ENCODE peak calls at places on chromosomes 6 and 20, in eight cellular contexts. M, Z, U, Y, D, R, A and Q are unnamed samples.
A peak's percentile ranks its signal among the peaks of the same experiment; 100 is the strongest.

GRCh38 chr20:50834599-50835005 is 39.7 kb downstream of the BCAS4 start:
- DNase-seq in M (no peak), Z (no peak), U (no peak), Y (no peak), D (no peak), R (no peak), A (no peak), Q (no peak)

GRCh38 chr6:19616022-19616421 is 221.1 kb upstream of the ID4 start:
- DNase-seq in M (no peak), Z (no peak), U (no peak), Y (no peak), D (no peak), R (no peak), A (no peak), Q (no peak)

GRCh38 chr20:63680427-63680826 is 16.0 kb upstream of the TNFRSF6B start:
- DNase-seq in M (no peak), Z (no peak), U (no peak), Y (no peak), D (no peak), R (no peak), A (no peak), Q (no peak)

GRCh38 chr6:10406556-10406955 is 8.3 kb downstream of the TFAP2A start:
- DNase-seq in M (no peak), Z (no peak), U (no peak), Y (no peak), D (no peak), R (no peak), A (no peak), Q (no peak)

GRCh38 chr20:51712501-51713212 is 55.5 kb downstream of the ATP9A start:
- DNase-seq in M (no peak), Z (peak; percentile 35), U (no peak), Y (no peak), D (no peak), R (no peak), A (no peak), Q (no peak)

GRCh38 chr6:63582579-63583231 is 10.4 kb downstream of the LOC128125822 start:
- DNase-seq in M (no peak), Z (no peak), U (no peak), Y (no peak), D (no peak), R (no peak), A (no peak), Q (no peak)

GRCh38 chr20:15895126-15895525 is 678.1 kb downstream of the KIF16B start:
- DNase-seq in M (no peak), Z (no peak), U (no peak), Y (no peak), D (no peak), R (no peak), A (no peak), Q (no peak)

GRCh38 chr6:157143171-157143884 is 180.0 kb downstream of the TMEM242 start:
- DNase-seq in M (no peak), Z (peak; percentile 82), U (no peak), Y (no peak), D (no peak), R (no peak), A (no peak), Q (no peak)

GRCh38 chr20:32232487-32232886 is 24.8 kb downstream of the POFUT1 start:
- DNase-seq in M (no peak), Z (no peak), U (no peak), Y (no peak), D (no peak), R (no peak), A (no peak), Q (no peak)

GRCh38 chr6:50135968-50136367 is 86.2 kb upstream of the DEFB112 start:
- DNase-seq in M (no peak), Z (no peak), U (no peak), Y (no peak), D (no peak), R (no peak), A (no peak), Q (no peak)

GRCh38 chr6:145842693-145843546 is 28.3 kb upstream of the FBXO30 start:
- DNase-seq in M (no peak), Z (peak; percentile 6), U (no peak), Y (no peak), D (no peak), R (no peak), A (no peak), Q (no peak)

GRCh38 chr20:2521369-2522305 is 12.9 kb upstream of the ZNF343 start:
- DNase-seq in M (no peak), Z (peak; percentile 49), U (peak; percentile 41), Y (no peak), D (peak; percentile 72), R (no peak), A (no peak), Q (peak; percentile 42)

GRCh38 chr6:82333781-82334180 is 29.8 kb upstream of the TPBG start:
- DNase-seq in M (no peak), Z (no peak), U (no peak), Y (no peak), D (no peak), R (no peak), A (no peak), Q (no peak)
- TF ChIP-seq POLR2AphosphoS5 in M (no peak), Z (no peak), U (no peak), Y (no peak), D (no peak), R (no peak), A (no peak), Q (no peak)

DNA sequence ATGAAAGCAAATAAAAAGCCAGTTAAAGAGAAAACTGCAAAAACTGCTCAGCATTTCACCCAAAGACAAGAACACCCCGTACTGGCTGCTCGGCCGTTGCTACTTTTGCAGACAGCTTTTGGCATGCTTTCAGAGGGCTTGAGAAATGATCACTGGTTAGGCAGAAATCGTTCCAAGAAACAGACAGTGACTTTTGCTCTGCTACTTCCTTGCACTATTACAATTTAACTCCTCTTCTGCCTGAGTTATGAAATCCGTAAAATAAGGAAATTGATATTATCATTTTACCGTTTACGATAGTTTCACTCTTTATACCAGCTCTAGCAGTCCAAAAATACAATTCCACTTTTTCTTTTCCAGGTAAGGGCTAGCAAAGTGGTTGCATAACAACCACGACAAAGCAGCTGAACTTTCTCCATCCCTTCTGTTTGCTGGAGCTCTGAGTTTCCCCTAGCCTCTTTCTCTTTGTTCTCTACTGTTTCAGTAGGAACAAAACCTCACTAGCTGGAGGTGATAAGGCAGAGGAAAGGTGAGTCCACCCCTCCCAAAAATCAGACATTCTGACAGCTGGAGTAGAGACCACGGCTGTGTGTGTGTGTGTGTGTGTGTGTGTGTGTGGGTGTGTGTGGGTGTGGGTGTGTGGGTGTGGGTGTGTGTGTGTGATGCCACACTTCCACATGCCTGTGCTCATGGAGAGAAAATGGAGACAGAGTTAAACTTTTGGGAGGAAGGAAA is 191.8 kb upstream of the RREB1 start:
- DNase-seq in M (no peak), Z (no peak), U (peak; percentile 47), Y (peak; percentile 90), D (no peak), R (no peak), A (peak; percentile 64), Q (no peak)
- TF ChIP-seq EP300 in M (no peak), Z (no peak), U (no peak), Y (no peak), D (no peak), R (no peak), A (peak; percentile 46), Q (no peak)

GRCh38 chr6:148971027-148971927 is 224.4 kb downstream of the UST start:
- DNase-seq in M (no peak), Z (no peak), U (no peak), Y (no peak), D (no peak), R (no peak), A (no peak), Q (no peak)

GRCh38 chr6:148969679-148970078 is 222.8 kb downstream of the UST start:
- DNase-seq in M (no peak), Z (no peak), U (peak; percentile 39), Y (peak; percentile 89), D (no peak), R (peak; percentile 83), A (no peak), Q (no peak)

GRCh38 chr6:148973809-148974208 is 227.0 kb downstream of the UST start:
- DNase-seq in M (no peak), Z (peak; percentile 27), U (no peak), Y (no peak), D (peak; percentile 14), R (no peak), A (no peak), Q (no peak)

GRCh38 chr6:148974351-148974750 is 227.5 kb downstream of the UST start:
- DNase-seq in M (no peak), Z (no peak), U (no peak), Y (no peak), D (no peak), R (no peak), A (no peak), Q (no peak)

DNA sequence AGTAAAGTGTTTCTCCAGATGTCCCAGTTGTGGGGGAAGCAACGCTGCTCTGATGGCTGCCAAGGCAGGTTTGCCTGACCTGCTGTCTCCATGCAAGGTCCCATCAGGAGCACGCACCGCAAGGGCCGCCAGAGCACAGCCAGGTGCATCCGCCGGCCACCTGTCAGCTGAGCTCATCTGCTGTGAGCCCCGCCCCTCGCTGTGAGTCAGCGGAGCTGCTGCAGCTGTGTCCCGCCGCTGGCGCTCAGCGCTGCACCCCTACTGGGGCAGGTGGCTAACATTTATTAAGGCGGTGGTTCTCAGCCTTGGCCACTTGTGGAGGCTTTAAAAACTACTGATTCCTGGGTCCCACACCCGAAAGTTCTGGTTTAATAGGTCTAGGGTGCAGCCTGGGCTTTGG is 225.7 kb downstream of the UST start:
- DNase-seq in M (no peak), Z (no peak), U (peak; percentile 80), Y (no peak), D (peak; percentile 48), R (no peak), A (peak; percentile 37), Q (peak; percentile 51)
- TF ChIP-seq POLR2AphosphoS5 in M (no peak), Z (no peak), U (peak; percentile 60), Y (no peak), D (no peak), R (no peak), A (no peak), Q (no peak)

DNA sequence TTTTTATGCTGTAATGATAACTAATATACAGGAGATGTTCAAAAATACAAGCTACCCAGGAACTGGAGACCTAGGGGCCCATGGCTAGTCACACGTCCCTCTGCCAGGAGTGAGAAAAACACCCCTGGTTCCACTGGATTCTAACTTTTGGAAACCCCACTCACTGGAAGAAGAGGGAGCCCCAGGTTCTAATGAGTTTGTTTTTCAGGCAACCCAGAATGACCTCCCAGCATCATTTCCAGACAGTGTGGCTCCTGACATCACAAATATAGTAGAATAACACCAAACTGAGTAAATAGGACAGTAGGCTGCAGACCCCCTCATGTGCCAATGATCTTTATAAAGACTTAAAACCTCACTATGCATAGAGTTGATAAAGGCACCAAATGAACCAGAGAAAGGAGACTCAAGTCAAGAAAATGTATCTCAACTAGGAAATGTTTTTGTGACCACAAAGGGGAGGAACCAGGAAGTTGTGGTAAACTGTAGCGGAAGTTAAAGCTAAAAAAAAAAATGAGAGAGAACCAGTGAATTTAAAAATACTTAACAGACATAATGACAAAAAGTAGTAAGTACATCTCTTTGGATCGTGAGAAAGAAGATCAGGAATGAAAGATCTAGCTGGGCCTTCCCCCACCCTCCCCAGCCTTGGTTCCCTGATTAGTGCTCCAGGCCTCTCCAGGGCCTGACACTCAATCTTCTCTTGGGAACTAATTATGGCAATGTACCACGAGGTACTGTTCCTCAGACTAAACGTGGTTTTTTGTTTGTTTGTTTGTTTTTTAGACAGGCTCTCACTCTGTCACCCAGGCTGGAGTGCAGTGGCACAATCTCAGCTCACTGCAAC is 19.8 kb downstream of the HLA-E start:
- DNase-seq in M (peak; percentile 79), Z (no peak), U (no peak), Y (no peak), D (peak; percentile 35), R (no peak), A (no peak), Q (no peak)
- TF ChIP-seq EP300 in M (no peak), Z (no peak), U (no peak), Y (no peak), D (peak; percentile 36), R (no peak), A (no peak), Q (no peak)